ENCODE peak calls at places on chromosomes 11 and 22, in four cellular contexts. F is transverse colon, M is stomach, Y is sigmoid colon. O is an unnamed sample.

GRCh38 chr11:19576054-19576453 is 136.6 kb upstream of the NAV2 start:
- DNase-seq in M (no peak), Y (no peak), F (no peak), O (no peak)

GRCh38 chr11:128803440-128803839 is 63.7 kb downstream of the KCNJ1 start:
- DNase-seq in F (no peak), M (no peak), Y (no peak), O (peak; percentile 30)

GRCh38 chr22:32987081-32987631 is 71.0 kb downstream of the SYN3 start:
- DNase-seq in F (no peak), Y (no peak), M (no peak), O (no peak)

GRCh38 chr11:123195182-123196059 is at the start of gene CLMP:
- DNase-seq in F (peak; percentile 53), M (no peak), Y (peak; percentile 93), O (peak; percentile 81)

GRCh38 chr11:128891912-128892398 is 799 bp downstream of the KCNJ5 start:
- DNase-seq in Y (peak; percentile 57), M (peak; percentile 65), F (no peak), O (peak; percentile 63)

GRCh38 chr11:6925636-6926207 is 504 bp upstream of the ZNF215 start:
- DNase-seq in Y (no peak), M (no peak), F (no peak), O (no peak)

GRCh38 chr11:111557425-111558111 is 17.0 kb downstream of the LAYN start:
- DNase-seq in F (no peak), Y (no peak), M (no peak), O (no peak)

GRCh38 chr22:20226760-20227350 is 41.3 kb downstream of the RTN4R start:
- DNase-seq in M (no peak), Y (no peak), F (no peak), O (no peak)

GRCh38 chr22:38290347-38290746 is 17.5 kb upstream of the TMEM184B start:
- DNase-seq in Y (no peak), F (peak; percentile 69), M (no peak), O (no peak)

DNA sequence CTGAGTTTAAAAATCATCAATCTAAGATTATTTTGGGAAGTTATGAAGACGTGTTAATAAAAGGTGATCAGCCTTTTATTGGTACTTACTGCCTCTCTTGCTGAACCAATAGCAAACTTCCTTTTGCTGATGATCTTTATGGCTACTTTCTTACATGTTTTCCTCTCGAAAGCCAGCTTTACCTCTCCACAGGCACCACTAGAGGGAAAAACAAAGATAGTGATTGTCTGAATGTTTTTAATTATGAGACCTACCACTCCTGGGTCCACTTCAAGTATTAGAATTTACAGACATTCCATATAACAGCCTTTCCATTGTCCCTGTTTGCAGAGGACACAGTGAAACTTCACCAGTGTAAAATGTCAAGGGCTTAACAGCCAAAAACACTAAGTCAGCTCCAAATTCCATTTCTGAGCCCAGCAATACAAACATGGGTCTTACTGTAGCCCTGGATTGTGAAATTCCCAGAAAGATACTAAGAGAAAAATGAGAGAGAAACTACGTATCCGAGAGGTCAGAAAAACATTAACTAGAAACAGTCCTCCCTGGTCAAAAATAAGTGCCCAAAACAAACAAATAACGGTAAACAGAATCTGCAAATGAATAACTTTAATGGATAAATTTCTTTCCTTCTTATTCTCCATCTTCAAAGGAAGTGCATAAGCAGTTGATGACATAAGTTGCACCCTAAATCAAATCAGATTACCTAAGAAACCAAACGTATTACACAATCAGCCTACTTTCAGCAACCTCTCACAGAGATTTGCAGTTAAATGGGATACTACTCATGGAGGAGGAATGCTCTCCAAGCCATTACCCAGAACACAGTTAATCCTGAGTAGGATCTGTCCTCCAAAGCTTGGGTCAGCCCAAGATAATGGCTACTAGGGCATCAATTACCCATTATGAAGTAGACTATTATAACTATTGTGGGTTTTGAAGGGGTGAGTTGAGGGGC is 29.5 kb downstream of the CHEK2 start:
- DNase-seq in Y (no peak), M (no peak), F (no peak), O (no peak)
- TF ChIP-seq CTCF in Y (no peak), M (no peak), F (no peak), O (no peak)

DNA sequence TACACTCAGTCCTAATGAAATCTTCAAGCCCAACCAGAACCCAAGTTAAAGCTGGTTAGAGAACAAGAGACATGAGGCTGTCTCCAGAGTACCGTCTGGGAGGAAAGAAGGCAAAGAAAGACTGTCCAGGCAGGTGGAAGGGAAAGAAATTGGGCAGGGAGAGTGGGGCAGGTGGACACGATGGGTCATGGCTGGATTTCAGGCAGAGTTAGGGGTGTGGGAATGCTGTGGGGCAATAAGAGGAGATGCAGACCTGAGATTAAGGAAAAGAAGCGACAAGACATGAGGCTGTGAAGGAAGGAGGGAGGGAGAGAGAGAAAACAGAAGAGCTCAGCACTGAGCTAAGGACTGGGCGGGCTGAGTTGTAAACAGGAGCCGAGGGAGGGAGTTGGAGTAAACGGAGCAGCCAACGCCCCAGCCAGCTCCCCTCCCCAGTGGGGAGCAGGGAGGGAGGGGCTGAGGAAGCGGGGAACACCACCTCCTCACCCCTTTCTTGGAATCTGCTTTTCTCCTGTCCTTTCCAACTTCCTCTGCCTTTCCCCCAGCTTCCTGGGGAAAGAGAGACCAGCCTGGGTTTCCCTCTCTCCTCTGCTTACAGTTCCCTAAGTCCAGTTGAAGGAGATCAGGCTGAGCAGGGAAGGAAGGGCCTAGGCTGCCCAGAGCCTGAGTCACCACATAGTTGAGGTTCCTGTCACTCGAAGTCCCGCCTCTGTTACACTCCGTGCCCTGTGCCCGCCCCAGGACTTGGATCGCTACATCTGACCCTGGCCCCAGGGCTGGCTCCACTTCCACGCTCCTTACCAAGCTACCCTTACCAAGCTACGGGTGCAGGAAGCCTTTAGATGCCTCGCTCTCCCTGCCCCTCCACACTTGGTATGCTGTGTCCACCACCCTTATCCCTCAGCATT is 6.6 kb upstream of the AHNAK start:
- DNase-seq in Y (peak; percentile 95), F (peak; percentile 90), M (peak; percentile 91), O (no peak)
- TF ChIP-seq EP300 in Y (no peak), F (peak; percentile 20), M (peak; percentile 15), O (no peak)

DNA sequence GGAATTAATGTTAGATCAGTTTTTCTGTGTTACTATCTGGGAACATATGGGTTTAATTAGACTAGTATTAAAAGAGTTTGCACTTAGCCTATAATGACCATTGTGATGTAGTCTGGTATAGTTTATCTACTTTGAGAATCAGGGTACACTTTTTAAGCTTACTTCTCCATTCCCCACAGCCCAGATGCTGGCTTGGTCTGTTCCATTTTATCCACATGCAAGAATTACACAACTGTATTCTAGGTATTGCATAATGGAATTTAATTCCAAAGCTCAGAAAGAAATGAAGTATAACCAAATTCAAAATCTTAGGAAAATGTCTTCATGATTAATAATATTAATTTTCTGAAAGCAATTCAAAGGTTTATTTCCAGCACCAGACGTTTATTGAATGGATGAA is 122.2 kb upstream of the PDGFD start:
- DNase-seq in F (no peak), Y (no peak), M (no peak), O (no peak)
- TF ChIP-seq POLR2AphosphoS5 in F (no peak), Y (no peak), M (no peak), O (no peak)

GRCh38 chr11:72349053-72349452 is 85.3 kb downstream of the CLPB start:
- DNase-seq in Y (no peak), M (no peak), F (no peak), O (no peak)
- TF ChIP-seq CTCF in Y (no peak), M (no peak), F (no peak), O (no peak)

GRCh38 chr11:113289341-113290187 is 24.8 kb upstream of the TTC12 start:
- DNase-seq in M (peak; percentile 67), Y (peak; percentile 80), F (peak; percentile 62), O (peak; percentile 56)
- TF ChIP-seq EP300 in M (no peak), Y (no peak), F (no peak), O (no peak)

DNA sequence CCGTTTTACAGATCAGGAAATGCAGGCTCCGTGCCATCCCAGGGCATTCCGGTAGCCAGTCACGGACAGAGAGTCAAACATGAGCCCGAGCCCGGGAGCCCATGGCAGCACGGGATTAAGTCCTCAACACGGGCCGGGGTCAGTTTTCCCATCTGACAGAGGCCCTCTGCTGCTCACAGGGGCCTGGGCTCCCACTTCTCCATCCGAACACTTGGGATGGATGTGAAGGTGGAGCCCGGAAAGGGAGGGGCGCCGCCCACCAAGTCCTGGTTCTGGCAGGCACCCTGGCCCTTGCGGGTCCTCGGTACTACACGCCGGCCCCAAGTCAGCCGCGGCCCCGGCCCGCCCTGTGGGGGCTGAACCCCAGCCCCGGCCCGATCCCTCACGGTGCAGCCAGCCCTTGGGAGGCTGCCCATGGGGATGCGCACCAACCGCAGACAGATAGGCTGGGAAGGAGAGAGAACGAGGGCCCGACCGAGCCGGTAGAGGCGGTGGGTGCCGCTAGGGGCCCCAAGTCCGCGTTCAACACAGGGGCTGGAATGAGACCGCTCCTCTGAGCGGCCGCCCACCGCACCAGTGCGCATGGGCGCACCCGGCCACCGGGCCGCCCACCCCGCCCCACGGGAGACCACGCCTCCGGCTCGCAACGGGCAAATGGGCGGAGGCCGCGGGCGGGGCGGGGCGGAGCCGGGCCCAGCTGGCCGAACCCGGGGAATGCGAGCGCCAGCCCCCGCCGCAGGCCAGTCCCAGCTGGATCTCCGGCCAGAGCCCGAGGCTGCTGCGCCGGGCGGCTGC is at the start of gene CAPN5:
- DNase-seq in F (peak; percentile 95), Y (peak; percentile 95), M (peak; percentile 94), O (peak; percentile 92)
- TF ChIP-seq POLR2AphosphoS5 in F (peak; percentile 86), Y (peak; percentile 97), M (peak; percentile 53), O (peak; percentile 30)

GRCh38 chr11:103737791-103738190 is 298.6 kb upstream of the DDI1 start:
- DNase-seq in M (no peak), F (no peak), Y (no peak), O (no peak)
- TF ChIP-seq CTCF in M (no peak), F (no peak), Y (no peak), O (no peak)

GRCh38 chr11:120525285-120526085 is 13.9 kb downstream of the GRIK4 start:
- DNase-seq in Y (peak; percentile 44), F (peak; percentile 17), M (no peak), O (no peak)

GRCh38 chr11:120526241-120526640 is 14.7 kb downstream of the GRIK4 start:
- DNase-seq in M (no peak), Y (no peak), F (no peak), O (no peak)

GRCh38 chr11:120527111-120527748 is 15.7 kb downstream of the GRIK4 start:
- DNase-seq in Y (no peak), F (no peak), M (no peak), O (peak; percentile 71)

GRCh38 chr11:120529214-120529613 is 17.7 kb downstream of the GRIK4 start:
- DNase-seq in F (no peak), M (no peak), Y (no peak), O (no peak)

GRCh38 chr11:120528749-120529148 is 17.2 kb downstream of the GRIK4 start:
- DNase-seq in Y (no peak), M (no peak), F (no peak), O (no peak)
- TF ChIP-seq EP300 in Y (no peak), M (no peak), F (no peak), O (no peak)

GRCh38 chr22:48957311-48957986 is 870.2 kb downstream of the BRD1 start:
- DNase-seq in M (peak; percentile 24), Y (no peak), F (peak; percentile 1), O (peak; percentile 69)
- TF ChIP-seq POLR2AphosphoS5 in M (no peak), Y (no peak), F (no peak), O (no peak)

DNA sequence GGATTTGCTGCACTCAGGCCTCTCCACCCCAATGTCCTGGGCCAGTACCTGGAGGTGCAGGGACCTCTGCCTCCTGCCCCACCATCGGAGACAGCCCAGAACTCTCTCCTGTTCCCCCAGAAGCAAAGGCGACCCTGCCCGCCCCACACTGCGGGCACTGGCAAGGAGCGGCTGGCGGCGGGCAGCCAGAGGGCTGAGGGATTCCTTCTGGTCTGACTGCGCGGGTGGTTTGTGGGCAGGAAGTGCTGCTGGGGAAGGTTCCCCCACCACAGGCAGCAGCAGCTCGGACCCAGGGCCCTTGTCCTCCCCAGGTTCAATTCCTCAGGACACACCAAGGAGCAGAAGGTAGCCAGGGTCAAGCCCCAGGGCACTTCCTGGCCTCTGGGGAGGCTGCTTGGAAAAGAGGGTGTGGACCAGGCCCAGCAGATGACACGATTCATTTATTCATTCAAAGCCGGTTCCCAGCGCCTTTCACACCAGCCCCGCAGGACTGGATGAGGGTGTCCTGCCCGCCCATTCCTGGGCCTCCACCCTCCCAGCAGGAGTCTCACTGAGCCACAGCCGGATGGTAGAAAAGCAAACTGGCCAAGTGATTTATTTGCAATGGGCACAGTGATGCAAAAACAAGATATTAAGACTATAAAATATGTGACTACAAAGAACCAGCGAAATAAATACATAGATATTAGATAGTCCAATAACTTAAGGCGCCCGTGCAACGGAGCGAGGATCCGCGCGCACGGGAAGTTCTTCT is 1.2 kb downstream of the PHLDA2 start:
- DNase-seq in Y (no peak), F (peak; percentile 64), M (no peak), O (peak; percentile 80)
- TF ChIP-seq CTCF in Y (no peak), F (no peak), M (no peak), O (no peak)

O was measured in upper lobe of left lung.